ENCODE peak calls at places on chromosomes 11 and 22, in eight cellular contexts. V is H1; A is stimulated activated CD4-positive, alpha-beta T cell treated with anti-CD3 and anti-CD28 coated beads, Interleukin-12 subunit alpha, Interleukin-12 subunit beta, amount 100 ng/mL, for 24 hours; U is NCI-H774; H is HS-27A; K is MV-4-11; J is C1 segment of cervical spinal cord; I is Ammon's horn. R is an unnamed sample.

GRCh38 chr22:49024775-49025440 is 802.8 kb downstream of the BRD1 start:
- DNase-seq in A (no peak), J (no peak), K (no peak), I (no peak), V (no peak), U (no peak), H (no peak), R (no peak)

GRCh38 chr11:58788355-58789023 is 56.0 kb downstream of the GLYATL2 start:
- DNase-seq in V (no peak), U (peak), J (peak), I (peak), K (peak), A (no peak), H (no peak), R (peak)

GRCh38 chr22:19233189-19233661 is 54.7 kb upstream of the SLC25A1 start:
- DNase-seq in J (no peak), A (no peak), I (no peak), U (no peak), V (no peak), K (no peak), H (no peak), R (no peak)

GRCh38 chr22:50469377-50470305 is 5.2 kb downstream of the SBF1 start:
- DNase-seq in U (no peak), I (no peak), K (peak), V (peak), J (no peak), A (peak), H (peak), R (peak)

GRCh38 chr11:111388842-111389241 is 9.8 kb upstream of the POU2AF1 start:
- DNase-seq in H (no peak), K (no peak), I (no peak), V (no peak), A (no peak), U (no peak), J (no peak), R (no peak)

GRCh38 chr22:26852176-26852575 is 194.8 kb downstream of the MIAT start:
- DNase-seq in I (no peak), U (no peak), J (no peak), A (no peak), V (no peak), K (no peak), H (no peak), R (peak)

GRCh38 chr11:45179686-45180085 is 33.2 kb downstream of the PRDM11 start:
- DNase-seq in H (no peak), I (no peak), J (no peak), U (no peak), K (no peak), A (no peak), V (no peak), R (no peak)

GRCh38 chr11:10916674-10917073 is 58.8 kb upstream of the ZBED5 start:
- DNase-seq in K (peak), H (no peak), V (no peak), I (no peak), J (no peak), U (no peak), A (no peak), R (no peak)

GRCh38 chr11:129313588-129314288 is 61.9 kb upstream of the BARX2 start:
- DNase-seq in K (no peak), J (no peak), H (no peak), V (no peak), U (peak), A (no peak), I (no peak), R (no peak)

GRCh38 chr22:49913026-49913425 is 5.2 kb downstream of the ALG12 start:
- DNase-seq in K (no peak), H (no peak), V (no peak), U (no peak), I (no peak), J (no peak), A (no peak), R (no peak)

GRCh38 chr22:46290843-46291785 is 5.6 kb upstream of the GTSE1 start:
- DNase-seq in I (no peak), J (no peak), V (no peak), A (no peak), U (no peak), K (no peak), H (no peak), R (no peak)

GRCh38 chr11:1229471-1230120 is 6.7 kb downstream of the MUC5B start:
- DNase-seq in H (no peak), I (no peak), A (no peak), U (no peak), V (no peak), K (no peak), J (no peak), R (peak)

GRCh38 chr22:17880020-17880419 is 105.8 kb upstream of the BID start:
- DNase-seq in K (no peak), H (no peak), I (no peak), U (no peak), J (no peak), V (no peak), A (no peak), R (no peak)

GRCh38 chr11:130726234-130726559 is 190.1 kb downstream of the SNX19 start:
- DNase-seq in A (no peak), V (no peak), I (no peak), K (no peak), J (no peak), H (no peak), U (no peak), R (no peak)

GRCh38 chr11:85902353-85902752 is 47.2 kb downstream of the CCDC83 start:
- DNase-seq in J (no peak), H (no peak), K (peak), I (peak), U (no peak), V (no peak), A (no peak), R (no peak)